ENCODE peak calls at places on chromosomes 16 and 17, in six cellular contexts. M is fibroblast of mammary gland; R is AG04449; D is CD4-positive, alpha-beta T cell; K is cardiac fibroblast; A is NB4. W is an unnamed sample.

GRCh38 chr17:16215002-16215272 is 397 bp downstream of the NCOR1 start:
- DNase-seq in M (no peak), R (no peak), D (peak), K (peak), A (peak), W (peak)

GRCh38 chr17:65158081-65158480 is 20.9 kb downstream of the RGS9 start:
- DNase-seq in M (peak), R (no peak), D (no peak), K (no peak), A (peak), W (no peak)

GRCh38 chr16:30780021-30780420 is 7.0 kb downstream of the ZNF629 start:
- DNase-seq in M (no peak), R (no peak), D (no peak), K (no peak), A (no peak), W (no peak)

GRCh38 chr17:77285594-77286390 is 145.0 kb downstream of the SEC14L1 start:
- DNase-seq in M (peak), R (peak), D (no peak), K (peak), A (peak), W (peak)

GRCh38 chr17:68398731-68399637 is 58.3 kb downstream of the WIPI1 start:
- DNase-seq in M (peak), R (peak), D (no peak), K (peak), A (peak), W (peak)

GRCh38 chr16:89343501-89344291 is 126.2 kb downstream of the ZNF778 start:
- DNase-seq in M (peak), R (no peak), D (no peak), K (no peak), A (no peak), W (no peak)

GRCh38 chr17:59846391-59847165 is 46.2 kb downstream of the TUBD1 start:
- DNase-seq in M (peak), R (no peak), D (no peak), K (peak), A (no peak), W (no peak)

GRCh38 chr16:86740817-86741799 is 162.8 kb downstream of the FOXL1 start:
- DNase-seq in M (peak), R (no peak), D (no peak), K (peak), A (peak), W (no peak)

GRCh38 chr16:18839555-18839954 is 38.2 kb upstream of the ARL6IP1 start:
- DNase-seq in M (peak), R (no peak), D (no peak), K (no peak), A (no peak), W (no peak)

GRCh38 chr17:59840908-59841666 is 51.7 kb downstream of the TUBD1 start:
- DNase-seq in M (peak), R (no peak), D (no peak), K (peak), A (no peak), W (no peak)

GRCh38 chr17:34201225-34201624 is 53.9 kb upstream of the CCL2 start:
- DNase-seq in M (peak), R (no peak), D (no peak), K (no peak), A (peak), W (peak)

GRCh38 chr17:13967416-13967815 is 101.9 kb upstream of the COX10 start:
- DNase-seq in M (no peak), R (no peak), D (no peak), K (no peak), A (no peak), W (no peak)

GRCh38 chr17:27620721-27621120 is 10.3 kb upstream of the LGALS9 start:
- DNase-seq in M (no peak), R (no peak), D (no peak), K (no peak), A (no peak), W (no peak)

GRCh38 chr17:66819466-66819865 is 15.5 kb upstream of the CACNG5 start:
- DNase-seq in M (no peak), R (no peak), D (no peak), K (no peak), A (no peak), W (no peak)

GRCh38 chr17:19250421-19251141 is 13.4 kb downstream of the EPN2 start:
- DNase-seq in M (peak), R (no peak), D (no peak), K (no peak), A (no peak), W (no peak)

GRCh38 chr17:8393470-8394231 is 4.0 kb downstream of the RNF222 start:
- DNase-seq in M (no peak), R (no peak), D (peak), K (no peak), A (no peak), W (no peak)

GRCh38 chr16:46947900-46948547 is 25.4 kb downstream of the DNAJA2 start:
- DNase-seq in M (peak), R (no peak), D (no peak), K (peak), A (peak), W (no peak)

GRCh38 chr17:18331879-18332278 is 16.8 kb downstream of the SMCR8 start:
- DNase-seq in M (no peak), R (no peak), D (no peak), K (no peak), A (no peak), W (no peak)

GRCh38 chr16:17076121-17076757 is 394.5 kb downstream of the XYLT1 start:
- DNase-seq in M (no peak), R (no peak), D (no peak), K (no peak), A (no peak), W (no peak)

GRCh38 chr16:19126300-19126699 is 12.5 kb downstream of the ITPRIPL2 start:
- DNase-seq in M (no peak), R (no peak), D (no peak), K (no peak), A (no peak), W (no peak)

GRCh38 chr17:61318684-61319098 is 81.0 kb upstream of the TBX2 start:
- DNase-seq in M (no peak), R (no peak), D (no peak), K (no peak), A (no peak), W (no peak)

GRCh38 chr16:59330030-59330670 is 596.0 kb upstream of the GOT2 start:
- DNase-seq in M (no peak), R (peak), D (no peak), K (no peak), A (no peak), W (no peak)

GRCh38 chr17:40452074-40452787 is 9.0 kb downstream of the IGFBP4 start:
- DNase-seq in M (peak), R (peak), D (no peak), K (peak), A (no peak), W (no peak)

GRCh38 chr17:1203111-1203966 is 23.6 kb upstream of the ABR start:
- DNase-seq in M (peak), R (no peak), D (peak), K (peak), A (no peak), W (peak)

GRCh38 chr17:55458977-55459376 is 37.3 kb upstream of the MMD start:
- DNase-seq in M (peak), R (no peak), D (no peak), K (peak), A (no peak), W (no peak)

GRCh38 chr16:3776316-3776715 is 59.0 kb upstream of the TRAP1 start:
- DNase-seq in M (no peak), R (no peak), D (no peak), K (no peak), A (no peak), W (no peak)

GRCh38 chr16:3781421-3781820 is 64.1 kb upstream of the TRAP1 start:
- DNase-seq in M (no peak), R (no peak), D (no peak), K (no peak), A (no peak), W (no peak)

GRCh38 chr16:3782566-3782965 is 65.2 kb upstream of the TRAP1 start:
- DNase-seq in M (no peak), R (no peak), D (no peak), K (no peak), A (no peak), W (no peak)

GRCh38 chr16:3783516-3783915 is 66.2 kb upstream of the TRAP1 start:
- DNase-seq in M (no peak), R (no peak), D (no peak), K (no peak), A (no peak), W (no peak)

DNA sequence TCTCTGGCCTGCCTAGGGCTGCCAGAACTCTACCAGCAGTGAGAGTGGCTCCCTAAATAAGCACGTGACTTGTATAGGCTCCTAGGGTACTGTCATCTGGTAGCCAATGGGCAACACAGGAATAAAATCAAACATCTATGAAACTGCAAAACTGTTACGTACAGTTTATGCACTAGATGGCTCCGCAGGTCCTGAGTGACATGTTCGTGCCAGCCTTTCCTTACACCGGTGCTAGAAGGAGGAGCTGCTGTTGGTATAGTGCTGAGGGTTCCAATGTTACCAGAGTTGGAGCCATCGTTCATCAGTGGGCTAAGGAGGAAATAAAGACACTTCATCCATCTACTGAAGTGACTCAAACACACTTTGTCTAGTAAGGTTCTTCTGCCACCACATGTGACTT is 63.2 kb upstream of the TRAP1 start:
- DNase-seq in M (peak), R (no peak), D (no peak), K (peak), A (peak), W (no peak)
- TF ChIP-seq CTCF in M (no peak), R (no peak), D (no peak), K (no peak), A (peak), W (no peak)

GRCh38 chr17:36732351-36732750 is 131.0 kb downstream of the MRM1 start:
- DNase-seq in M (no peak), R (no peak), D (no peak), K (no peak), A (no peak), W (no peak)
- TF ChIP-seq CTCF in M (no peak), R (no peak), D (no peak), K (no peak), A (no peak), W (no peak)

DNA sequence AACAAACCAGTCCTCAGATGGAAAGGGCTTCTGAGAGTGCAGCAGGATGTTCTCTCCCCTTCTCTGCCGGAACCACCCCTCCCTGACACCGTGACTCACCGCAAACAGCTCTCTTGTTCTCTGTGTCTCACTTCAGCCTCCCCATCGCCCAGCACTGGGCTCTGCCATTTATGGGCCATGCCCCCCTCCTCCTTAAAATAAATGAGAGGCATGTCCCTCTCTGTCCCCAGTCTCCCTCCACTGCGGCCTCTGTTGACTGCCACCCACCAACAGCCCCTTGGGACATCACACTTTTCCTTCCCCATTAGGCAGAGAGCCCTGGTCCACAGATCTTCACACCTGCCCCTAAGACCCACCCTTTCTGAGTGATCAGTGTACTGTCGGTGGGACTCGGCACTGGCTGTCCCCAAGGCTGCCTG is 6.3 kb downstream of the CCDC102A start:
- DNase-seq in M (peak), R (no peak), D (peak), K (peak), A (peak), W (peak)
- TF ChIP-seq CTCF in M (no peak), R (no peak), D (no peak), K (no peak), A (no peak), W (no peak)

DNA sequence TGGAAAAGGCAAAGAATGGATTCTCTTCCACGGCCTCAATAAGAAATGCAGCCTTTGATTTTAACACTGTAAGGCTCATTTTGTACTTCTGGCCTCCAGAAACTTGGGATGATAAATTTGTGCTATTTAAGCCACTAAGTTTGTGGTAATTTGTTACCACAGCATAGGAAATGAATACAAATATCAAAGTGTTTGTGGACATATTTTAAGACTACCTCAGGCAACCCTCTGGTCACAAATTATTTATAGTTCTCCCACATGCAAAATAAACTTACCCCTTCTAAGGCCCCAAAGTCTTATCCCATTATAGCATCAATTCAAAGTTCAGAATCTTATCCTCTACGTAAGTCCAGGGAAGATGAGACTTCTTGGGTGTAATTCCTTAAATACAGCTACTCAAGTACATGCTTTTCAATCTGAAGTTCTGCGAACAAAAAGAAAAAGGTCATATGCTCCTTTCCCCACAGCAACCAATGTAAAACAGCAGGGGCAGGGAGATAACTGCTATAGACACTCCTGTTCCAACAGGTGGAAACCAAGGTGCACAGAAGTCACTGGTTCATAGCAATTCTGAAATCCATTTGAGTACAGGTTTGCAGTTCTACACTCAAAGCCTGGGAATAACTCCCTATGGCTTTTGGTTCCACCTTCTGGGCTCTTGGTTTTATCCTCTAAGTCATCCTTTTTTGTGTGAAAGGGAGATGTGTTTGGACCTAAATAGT is 5.4 kb upstream of the EFCAB13 start:
- DNase-seq in M (no peak), R (no peak), D (no peak), K (no peak), A (no peak), W (no peak)
- TF ChIP-seq CTCF in M (no peak), R (no peak), D (no peak), K (no peak), A (no peak), W (no peak)

DNA sequence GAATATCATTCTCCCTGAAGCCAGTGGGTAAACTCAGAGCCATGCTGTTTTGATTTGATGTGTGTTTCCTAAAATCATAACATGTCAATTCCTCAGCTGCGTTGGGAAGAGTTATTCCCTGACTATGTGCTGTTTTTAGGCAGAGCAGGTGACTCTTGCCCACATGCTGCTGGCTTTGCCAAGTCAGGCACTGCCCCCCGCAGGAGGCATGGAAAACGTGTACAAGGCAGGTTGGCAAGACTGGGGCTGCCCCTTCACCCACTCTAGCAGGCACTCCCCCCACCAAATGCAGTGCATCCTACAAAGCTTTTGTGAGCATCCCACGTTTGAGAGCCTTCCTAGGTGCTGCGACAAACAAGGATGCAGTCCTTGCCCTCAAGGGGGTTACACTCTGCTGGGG is 38.3 kb upstream of the NAT9 start:
- DNase-seq in M (no peak), R (no peak), D (peak), K (no peak), A (no peak), W (no peak)
- TF ChIP-seq CTCF in M (no peak), R (no peak), D (no peak), K (no peak), A (peak), W (no peak)